ENCODE peak calls at places on chromosomes 5 and 9, in four cellular contexts. A, O, P and Q are unnamed samples.

GRCh38 chr5:135182675-135183074 is 148.6 kb upstream of the PITX1 start:
- DNase-seq in A (no peak), O (no peak), P (no peak), Q (peak)

GRCh38 chr5:161287436-161287835 is 259.1 kb downstream of the GABRB2 start:
- DNase-seq in A (no peak), O (no peak), P (no peak), Q (no peak)

GRCh38 chr5:131628990-131629389 is 6.0 kb downstream of the RAPGEF6 start:
- DNase-seq in A (peak), O (no peak), P (peak), Q (no peak)

GRCh38 chr9:95736370-95736769 is 139.1 kb upstream of the ERCC6L2 start:
- DNase-seq in A (no peak), O (no peak), P (peak), Q (no peak)

GRCh38 chr5:98016771-98017170 is 756.7 kb upstream of the RGMB start:
- DNase-seq in A (no peak), O (no peak), P (no peak), Q (no peak)

GRCh38 chr9:97528529-97529230 is 27.2 kb downstream of the TMOD1 start:
- DNase-seq in A (no peak), O (no peak), P (no peak), Q (no peak)

GRCh38 chr5:53482717-53483638 is 2.5 kb downstream of the FST start:
- DNase-seq in A (peak), O (peak), P (peak), Q (no peak)

GRCh38 chr9:105401651-105402050 is 46.2 kb upstream of the FSD1L start:
- DNase-seq in A (no peak), O (no peak), P (peak), Q (no peak)

GRCh38 chr9:20319641-20320337 is 302.5 kb downstream of the MLLT3 start:
- DNase-seq in A (no peak), O (no peak), P (peak), Q (peak)
- TF ChIP-seq EP300 in A (no peak), O (no peak), P (no peak), Q (no peak)

GRCh38 chr5:7714119-7714518 is 136.8 kb downstream of the CFAP90 start:
- DNase-seq in A (no peak), O (no peak), P (no peak), Q (no peak)
- TF ChIP-seq EP300 in A (no peak), O (no peak), P (no peak), Q (no peak)

GRCh38 chr9:82764270-82764669 is 298.7 kb downstream of the RASEF start:
- DNase-seq in A (no peak), O (no peak), P (no peak), Q (no peak)
- TF ChIP-seq EP300 in A (no peak), O (no peak), P (no peak), Q (no peak)

DNA sequence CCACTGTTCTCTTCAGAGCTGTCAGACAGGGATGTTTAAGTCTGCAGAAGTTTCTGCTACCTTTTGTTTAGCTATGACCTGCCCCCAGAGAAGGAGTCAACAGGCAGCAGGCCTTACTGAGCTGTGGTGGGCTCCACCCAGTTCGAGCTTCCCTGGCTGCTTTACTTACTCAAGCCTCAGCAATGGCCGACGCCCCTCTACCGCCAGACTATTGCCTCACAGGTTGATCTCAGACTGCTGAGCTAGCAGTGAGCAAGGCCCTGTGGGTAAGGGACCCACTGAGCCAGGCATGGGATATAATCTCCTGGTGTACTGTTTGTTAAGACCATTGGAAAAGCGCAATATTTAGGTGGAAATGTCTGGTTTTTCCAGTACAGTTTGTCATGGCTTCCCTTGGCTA is 229.6 kb downstream of the TMEM167A start:
- DNase-seq in A (no peak), O (no peak), P (no peak), Q (no peak)
- TF ChIP-seq EP300 in A (no peak), O (no peak), P (no peak), Q (no peak)

GRCh38 chr9:68533678-68534077 is 7.0 kb downstream of the TMEM252 start:
- DNase-seq in A (no peak), O (no peak), P (no peak), Q (no peak)

GRCh38 chr9:68530618-68531017 is 10.1 kb downstream of the TMEM252 start:
- DNase-seq in A (peak), O (peak), P (peak), Q (no peak)
- TF ChIP-seq EP300 in A (peak), O (peak), P (no peak), Q (peak)

GRCh38 chr5:88829053-88829452 is 53.9 kb downstream of the MEF2C start:
- DNase-seq in A (no peak), O (no peak), P (no peak), Q (no peak)

GRCh38 chr5:88825782-88826110 is 57.2 kb downstream of the MEF2C start:
- DNase-seq in A (no peak), O (no peak), P (no peak), Q (no peak)

GRCh38 chr5:88827997-88828396 is 55.0 kb downstream of the MEF2C start:
- DNase-seq in A (no peak), O (no peak), P (no peak), Q (no peak)

GRCh38 chr5:88824892-88825781 is 57.8 kb downstream of the MEF2C start:
- DNase-seq in A (no peak), O (no peak), P (no peak), Q (no peak)

DNA sequence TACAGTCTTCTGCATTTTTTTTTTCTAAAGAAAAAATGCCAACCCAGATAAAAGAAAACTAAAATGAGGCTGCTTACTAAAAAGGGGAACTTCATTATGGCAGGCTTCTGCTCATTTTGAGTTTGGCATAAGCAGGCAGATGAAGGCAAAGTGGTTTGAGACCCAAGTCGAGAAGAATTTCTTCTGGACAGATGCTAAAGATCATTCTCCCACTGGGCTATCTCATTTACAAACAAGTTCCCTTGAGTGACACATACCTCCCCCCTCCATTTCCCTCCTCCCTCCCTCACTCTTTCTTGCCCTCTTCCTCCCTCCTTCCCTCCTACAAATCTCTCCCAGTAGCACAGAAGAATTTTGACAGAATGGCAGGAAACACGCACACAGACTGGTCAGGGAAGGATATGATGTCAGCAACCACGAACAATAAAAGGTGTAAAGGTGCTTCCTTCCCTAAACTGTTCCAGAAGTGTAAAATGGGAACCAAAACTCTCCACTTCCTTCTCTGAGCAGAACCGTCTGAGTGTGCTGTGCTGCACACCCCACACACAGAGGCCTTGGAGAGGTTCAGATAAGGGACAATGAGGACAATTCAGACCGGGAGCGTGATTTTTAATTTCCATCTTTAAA is 55.9 kb downstream of the MEF2C start:
- DNase-seq in A (peak), O (no peak), P (no peak), Q (no peak)
- TF ChIP-seq EP300 in A (no peak), O (no peak), P (no peak), Q (peak)

GRCh38 chr9:99244300-99245260 is 22.5 kb downstream of the SEC61B start:
- DNase-seq in A (no peak), O (no peak), P (no peak), Q (no peak)
- TF ChIP-seq EP300 in A (no peak), O (no peak), P (no peak), Q (no peak)

DNA sequence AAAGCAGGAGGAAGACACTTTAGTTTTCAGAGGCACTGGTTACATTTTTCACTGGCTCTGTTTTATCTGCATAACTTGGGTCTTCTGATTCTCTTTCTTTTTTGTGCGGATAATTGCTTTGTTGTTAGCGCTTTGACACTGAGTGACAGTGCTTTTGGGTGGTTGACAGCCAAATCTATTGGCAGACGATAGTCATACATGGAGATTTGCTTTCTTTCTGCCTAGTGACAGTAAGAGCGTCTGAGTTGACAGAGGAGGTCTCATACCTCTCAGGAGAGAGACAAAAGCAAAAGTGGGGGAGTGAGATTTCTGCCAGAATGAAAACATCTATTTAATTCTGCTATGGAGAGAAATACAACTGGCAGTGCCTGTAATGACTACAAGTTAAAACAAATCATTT is 2278.0 kb upstream of the WWC1 start:
- DNase-seq in A (no peak), O (no peak), P (no peak), Q (no peak)
- TF ChIP-seq EP300 in A (no peak), O (no peak), P (no peak), Q (no peak)

GRCh38 chr5:65801332-65801731 is 79.3 kb downstream of the NLN start:
- DNase-seq in A (no peak), O (no peak), P (no peak), Q (no peak)
- TF ChIP-seq EP300 in A (no peak), O (no peak), P (no peak), Q (no peak)